ENCODE peak calls at places on chromosomes 6 and 20, in seven cellular contexts. I is AG09319, Y is upper lobe of left lung, P is dermis microvascular lymphatic vessel endothelial cell, V is GM23338, S is cardiac fibroblast, T is Right ventricle myocardium superior. J is an unnamed sample.

GRCh38 chr6:138594042-138594636 is 94.8 kb upstream of the NHSL1 start:
- DNase-seq in P (no peak), I (no peak), T (no peak), Y (no peak), V (peak), S (peak), J (no peak)

GRCh38 chr6:163728442-163729126 is 314.1 kb downstream of the QKI start:
- DNase-seq in T (no peak), Y (no peak), P (no peak), V (no peak), S (no peak), I (no peak), J (no peak)

GRCh38 chr6:72967329-72967728 is 258.0 kb downstream of the KHDC1L start:
- DNase-seq in V (no peak), P (no peak), Y (no peak), S (no peak), I (no peak), T (no peak), J (no peak)

GRCh38 chr6:79672631-79673065 is 41.5 kb downstream of the SH3BGRL2 start:
- DNase-seq in T (no peak), V (peak), S (peak), Y (no peak), I (no peak), P (peak), J (peak)

GRCh38 chr6:120938876-120939231 is 395.4 kb downstream of the TBC1D32 start:
- DNase-seq in S (no peak), T (no peak), Y (no peak), V (no peak), P (no peak), I (no peak), J (no peak)

GRCh38 chr6:35710241-35710847 is 21.6 kb upstream of the FKBP5 start:
- DNase-seq in I (no peak), P (no peak), Y (no peak), V (no peak), T (no peak), S (no peak), J (no peak)

GRCh38 chr6:96013531-96013930 is 2.2 kb upstream of the FUT9 start:
- DNase-seq in T (no peak), V (peak), Y (no peak), S (no peak), P (no peak), I (no peak), J (no peak)

GRCh38 chr6:136030131-136030530 is 178.6 kb downstream of the PDE7B start:
- DNase-seq in T (no peak), I (peak), V (no peak), S (no peak), Y (no peak), P (no peak), J (peak)

GRCh38 chr6:84762220-84762940 is 2.0 kb downstream of the TBX18 start:
- DNase-seq in I (no peak), T (peak), Y (peak), S (peak), V (peak), P (peak), J (no peak)

GRCh38 chr6:101668496-101668895 is 275.0 kb downstream of the GRIK2 start:
- DNase-seq in Y (no peak), P (no peak), I (no peak), V (no peak), T (no peak), S (peak), J (no peak)

GRCh38 chr20:20303742-20304141 is 64.2 kb upstream of the INSM1 start:
- DNase-seq in P (no peak), Y (peak), S (no peak), V (no peak), I (no peak), T (peak), J (no peak)

GRCh38 chr6:71387179-71387578 is 98.6 kb downstream of the OGFRL1 start:
- DNase-seq in P (no peak), I (peak), Y (no peak), V (no peak), T (no peak), S (peak), J (no peak)

GRCh38 chr20:35264755-35265154 is 13.2 kb downstream of the MMP24OS start:
- DNase-seq in T (no peak), Y (no peak), I (no peak), V (peak), P (peak), S (no peak), J (no peak)

GRCh38 chr6:524803-525202 is 132.1 kb downstream of the HUS1B start:
- DNase-seq in S (no peak), T (no peak), Y (no peak), V (no peak), P (no peak), I (no peak), J (no peak)

GRCh38 chr6:100484474-100484873 is 19.8 kb upstream of the SIM1 start:
- DNase-seq in S (no peak), Y (no peak), T (no peak), P (no peak), I (no peak), V (no peak), J (no peak)

GRCh38 chr20:51399138-51399890 is 143.2 kb downstream of the NFATC2 start:
- DNase-seq in P (no peak), Y (no peak), I (no peak), T (no peak), S (no peak), V (no peak), J (no peak)

GRCh38 chr6:25399885-25400284 is 120.7 kb downstream of the CARMIL1 start:
- DNase-seq in S (no peak), I (no peak), T (no peak), V (no peak), Y (no peak), P (no peak), J (no peak)

GRCh38 chr6:66897576-66897975 is 1190.5 kb upstream of the EYS start:
- DNase-seq in Y (no peak), T (no peak), S (peak), P (no peak), I (no peak), V (peak), J (peak)

GRCh38 chr6:130676077-130676772 is 151.0 kb upstream of the SMLR1 start:
- DNase-seq in P (no peak), Y (no peak), T (no peak), I (no peak), V (peak), S (no peak), J (no peak)

GRCh38 chr20:45059022-45059728 is 41.8 kb downstream of the KCNS1 start:
- DNase-seq in S (peak), V (no peak), T (no peak), I (no peak), P (peak), Y (no peak), J (no peak)

GRCh38 chr6:5333653-5334052 is 72.3 kb downstream of the FARS2 start:
- DNase-seq in I (no peak), V (no peak), S (peak), P (peak), T (no peak), Y (no peak), J (peak)

GRCh38 chr6:140091895-140092294 is 717.4 kb upstream of the CITED2 start:
- DNase-seq in T (no peak), Y (no peak), V (no peak), I (no peak), P (no peak), S (no peak), J (no peak)

GRCh38 chr6:14630136-14630535 is 512.6 kb downstream of the CD83 start:
- DNase-seq in I (no peak), V (no peak), P (no peak), Y (peak), S (no peak), T (no peak), J (no peak)

GRCh38 chr6:151765444-151765886 is 42.0 kb upstream of the ESR1 start:
- DNase-seq in Y (no peak), T (no peak), P (peak), S (peak), V (peak), I (peak), J (peak)

GRCh38 chr6:100435299-100435698 is 29.4 kb downstream of the SIM1 start:
- DNase-seq in T (no peak), S (no peak), I (no peak), Y (no peak), V (peak), P (no peak), J (no peak)

GRCh38 chr20:46230811-46231282 is 77.5 kb downstream of the CDH22 start:
- DNase-seq in Y (peak), S (peak), T (peak), I (no peak), V (peak), P (peak), J (no peak)

J was measured in HFF-Myc.